ENCODE peak calls at places on chromosomes 12 and 14, in nine cellular contexts. One of them, this sample, is unnamed.

GRCh38 chr12:43004908-43005307 is 415.4 kb upstream of the PRICKLE1 start:
- DNase-seq in SHP77: no peak
- DNase-seq in CD4-positive, CD25-positive, alpha-beta regulatory T cell: no peak
- DNase-seq in putamen: no peak
- DNase-seq in GM23338: peak
- DNase-seq in NCI-H82: no peak
- DNase-seq in heart right ventricle: no peak
- DNase-seq in activated gamma-delta T cell treated with anti-CD3 and anti-CD28 coated beads, Interleukin-2, amount 50 U/mL, for 16 hours: no peak
- DNase-seq in dorsolateral prefrontal cortex: no peak
- DNase-seq in this sample: no peak

GRCh38 chr12:127054531-127054930 is 1212.4 kb upstream of the TMEM132C start:
- DNase-seq in SHP77: no peak
- DNase-seq in CD4-positive, CD25-positive, alpha-beta regulatory T cell: no peak
- DNase-seq in putamen: no peak
- DNase-seq in GM23338: no peak
- DNase-seq in NCI-H82: no peak
- DNase-seq in heart right ventricle: no peak
- DNase-seq in activated gamma-delta T cell treated with anti-CD3 and anti-CD28 coated beads, Interleukin-2, amount 50 U/mL, for 16 hours: no peak
- DNase-seq in dorsolateral prefrontal cortex: no peak
- DNase-seq in this sample: no peak

GRCh38 chr12:116892741-116893140 is 11.5 kb upstream of the HRK start:
- DNase-seq in SHP77: no peak
- DNase-seq in CD4-positive, CD25-positive, alpha-beta regulatory T cell: no peak
- DNase-seq in putamen: no peak
- DNase-seq in GM23338: no peak
- DNase-seq in NCI-H82: no peak
- DNase-seq in heart right ventricle: no peak
- DNase-seq in activated gamma-delta T cell treated with anti-CD3 and anti-CD28 coated beads, Interleukin-2, amount 50 U/mL, for 16 hours: no peak
- DNase-seq in dorsolateral prefrontal cortex: no peak
- DNase-seq in this sample: no peak

GRCh38 chr14:88695873-88696272 is 96.9 kb downstream of the EML5 start:
- DNase-seq in SHP77: no peak
- DNase-seq in CD4-positive, CD25-positive, alpha-beta regulatory T cell: no peak
- DNase-seq in putamen: no peak
- DNase-seq in GM23338: no peak
- DNase-seq in NCI-H82: no peak
- DNase-seq in heart right ventricle: no peak
- DNase-seq in activated gamma-delta T cell treated with anti-CD3 and anti-CD28 coated beads, Interleukin-2, amount 50 U/mL, for 16 hours: no peak
- DNase-seq in dorsolateral prefrontal cortex: no peak
- DNase-seq in this sample: no peak

GRCh38 chr12:65879878-65880277 is 55.6 kb downstream of the HMGA2 start:
- DNase-seq in SHP77: no peak
- DNase-seq in CD4-positive, CD25-positive, alpha-beta regulatory T cell: no peak
- DNase-seq in putamen: no peak
- DNase-seq in GM23338: no peak
- DNase-seq in NCI-H82: no peak
- DNase-seq in heart right ventricle: no peak
- DNase-seq in activated gamma-delta T cell treated with anti-CD3 and anti-CD28 coated beads, Interleukin-2, amount 50 U/mL, for 16 hours: no peak
- DNase-seq in dorsolateral prefrontal cortex: no peak
- DNase-seq in this sample: no peak

GRCh38 chr12:71392521-71393145 is 47.0 kb upstream of the LGR5 start:
- DNase-seq in SHP77: peak
- DNase-seq in CD4-positive, CD25-positive, alpha-beta regulatory T cell: peak
- DNase-seq in putamen: peak
- DNase-seq in GM23338: peak
- DNase-seq in NCI-H82: peak
- DNase-seq in heart right ventricle: peak
- DNase-seq in activated gamma-delta T cell treated with anti-CD3 and anti-CD28 coated beads, Interleukin-2, amount 50 U/mL, for 16 hours: no peak
- DNase-seq in dorsolateral prefrontal cortex: no peak
- DNase-seq in this sample: no peak

GRCh38 chr14:103801459-103801858 is 45.9 kb downstream of the PPP1R13B start:
- DNase-seq in SHP77: no peak
- DNase-seq in CD4-positive, CD25-positive, alpha-beta regulatory T cell: no peak
- DNase-seq in putamen: no peak
- DNase-seq in GM23338: peak
- DNase-seq in NCI-H82: no peak
- DNase-seq in heart right ventricle: no peak
- DNase-seq in activated gamma-delta T cell treated with anti-CD3 and anti-CD28 coated beads, Interleukin-2, amount 50 U/mL, for 16 hours: no peak
- DNase-seq in dorsolateral prefrontal cortex: no peak
- DNase-seq in this sample: no peak

GRCh38 chr12:115044073-115044472 is 360.1 kb upstream of the TBX3 start:
- DNase-seq in SHP77: no peak
- DNase-seq in CD4-positive, CD25-positive, alpha-beta regulatory T cell: no peak
- DNase-seq in putamen: no peak
- DNase-seq in GM23338: peak
- DNase-seq in NCI-H82: peak
- DNase-seq in heart right ventricle: no peak
- DNase-seq in activated gamma-delta T cell treated with anti-CD3 and anti-CD28 coated beads, Interleukin-2, amount 50 U/mL, for 16 hours: no peak
- DNase-seq in dorsolateral prefrontal cortex: no peak
- DNase-seq in this sample: no peak

GRCh38 chr12:47903151-47903611 is 1.6 kb downstream of the VDR start:
- DNase-seq in SHP77: no peak
- DNase-seq in CD4-positive, CD25-positive, alpha-beta regulatory T cell: no peak
- DNase-seq in putamen: no peak
- DNase-seq in GM23338: no peak
- DNase-seq in NCI-H82: no peak
- DNase-seq in heart right ventricle: no peak
- DNase-seq in activated gamma-delta T cell treated with anti-CD3 and anti-CD28 coated beads, Interleukin-2, amount 50 U/mL, for 16 hours: no peak
- DNase-seq in dorsolateral prefrontal cortex: no peak
- DNase-seq in this sample: peak

GRCh38 chr14:101369194-101369915 is 191.9 kb upstream of the DIO3 start:
- DNase-seq in SHP77: no peak
- DNase-seq in CD4-positive, CD25-positive, alpha-beta regulatory T cell: no peak
- DNase-seq in putamen: no peak
- DNase-seq in GM23338: no peak
- DNase-seq in NCI-H82: no peak
- DNase-seq in heart right ventricle: no peak
- DNase-seq in activated gamma-delta T cell treated with anti-CD3 and anti-CD28 coated beads, Interleukin-2, amount 50 U/mL, for 16 hours: no peak
- DNase-seq in dorsolateral prefrontal cortex: no peak
- DNase-seq in this sample: no peak

GRCh38 chr12:116906285-116906684 is 4.5 kb upstream of the FBXW8 start:
- DNase-seq in SHP77: no peak
- DNase-seq in CD4-positive, CD25-positive, alpha-beta regulatory T cell: no peak
- DNase-seq in putamen: no peak
- DNase-seq in GM23338: no peak
- DNase-seq in NCI-H82: no peak
- DNase-seq in heart right ventricle: no peak
- DNase-seq in activated gamma-delta T cell treated with anti-CD3 and anti-CD28 coated beads, Interleukin-2, amount 50 U/mL, for 16 hours: no peak
- DNase-seq in dorsolateral prefrontal cortex: no peak
- DNase-seq in this sample: no peak

GRCh38 chr12:27500546-27500945 is 23.5 kb upstream of the PPFIBP1 start:
- DNase-seq in SHP77: no peak
- DNase-seq in CD4-positive, CD25-positive, alpha-beta regulatory T cell: no peak
- DNase-seq in putamen: no peak
- DNase-seq in GM23338: no peak
- DNase-seq in NCI-H82: no peak
- DNase-seq in heart right ventricle: no peak
- DNase-seq in activated gamma-delta T cell treated with anti-CD3 and anti-CD28 coated beads, Interleukin-2, amount 50 U/mL, for 16 hours: no peak
- DNase-seq in dorsolateral prefrontal cortex: no peak
- DNase-seq in this sample: no peak

GRCh38 chr14:102182190-102182589 is 42.5 kb downstream of the WDR20 start:
- DNase-seq in SHP77: no peak
- DNase-seq in CD4-positive, CD25-positive, alpha-beta regulatory T cell: no peak
- DNase-seq in putamen: no peak
- DNase-seq in GM23338: no peak
- DNase-seq in NCI-H82: no peak
- DNase-seq in heart right ventricle: no peak
- DNase-seq in activated gamma-delta T cell treated with anti-CD3 and anti-CD28 coated beads, Interleukin-2, amount 50 U/mL, for 16 hours: no peak
- DNase-seq in dorsolateral prefrontal cortex: no peak
- DNase-seq in this sample: no peak

GRCh38 chr12:2298556-2299195 is 245.9 kb downstream of the CACNA1C start:
- DNase-seq in SHP77: no peak
- DNase-seq in CD4-positive, CD25-positive, alpha-beta regulatory T cell: no peak
- DNase-seq in putamen: no peak
- DNase-seq in GM23338: no peak
- DNase-seq in NCI-H82: no peak
- DNase-seq in heart right ventricle: no peak
- DNase-seq in activated gamma-delta T cell treated with anti-CD3 and anti-CD28 coated beads, Interleukin-2, amount 50 U/mL, for 16 hours: no peak
- DNase-seq in dorsolateral prefrontal cortex: no peak
- DNase-seq in this sample: no peak

GRCh38 chr14:79442776-79443175 is 768.5 kb downstream of the DIO2 start:
- DNase-seq in SHP77: no peak
- DNase-seq in CD4-positive, CD25-positive, alpha-beta regulatory T cell: no peak
- DNase-seq in putamen: no peak
- DNase-seq in GM23338: no peak
- DNase-seq in NCI-H82: no peak
- DNase-seq in heart right ventricle: no peak
- DNase-seq in activated gamma-delta T cell treated with anti-CD3 and anti-CD28 coated beads, Interleukin-2, amount 50 U/mL, for 16 hours: no peak
- DNase-seq in dorsolateral prefrontal cortex: no peak
- DNase-seq in this sample: no peak

GRCh38 chr12:63351370-63351769 is 200.4 kb upstream of the AVPR1A start:
- DNase-seq in SHP77: no peak
- DNase-seq in CD4-positive, CD25-positive, alpha-beta regulatory T cell: no peak
- DNase-seq in putamen: no peak
- DNase-seq in GM23338: no peak
- DNase-seq in NCI-H82: no peak
- DNase-seq in heart right ventricle: no peak
- DNase-seq in activated gamma-delta T cell treated with anti-CD3 and anti-CD28 coated beads, Interleukin-2, amount 50 U/mL, for 16 hours: no peak
- DNase-seq in dorsolateral prefrontal cortex: no peak
- DNase-seq in this sample: no peak

GRCh38 chr12:70367268-70368141 is 1.4 kb downstream of the KCNMB4 start:
- DNase-seq in SHP77: no peak
- DNase-seq in CD4-positive, CD25-positive, alpha-beta regulatory T cell: no peak
- DNase-seq in putamen: peak
- DNase-seq in GM23338: peak
- DNase-seq in NCI-H82: no peak
- DNase-seq in heart right ventricle: no peak
- DNase-seq in activated gamma-delta T cell treated with anti-CD3 and anti-CD28 coated beads, Interleukin-2, amount 50 U/mL, for 16 hours: no peak
- DNase-seq in dorsolateral prefrontal cortex: no peak
- DNase-seq in this sample: no peak

GRCh38 chr14:44396226-44396625 is 110.9 kb downstream of the FSCB start:
- DNase-seq in SHP77: no peak
- DNase-seq in CD4-positive, CD25-positive, alpha-beta regulatory T cell: no peak
- DNase-seq in putamen: no peak
- DNase-seq in GM23338: no peak
- DNase-seq in NCI-H82: no peak
- DNase-seq in heart right ventricle: no peak
- DNase-seq in activated gamma-delta T cell treated with anti-CD3 and anti-CD28 coated beads, Interleukin-2, amount 50 U/mL, for 16 hours: no peak
- DNase-seq in dorsolateral prefrontal cortex: no peak
- DNase-seq in this sample: no peak

GRCh38 chr12:71041481-71041880 is 116.3 kb downstream of the TSPAN8 start:
- DNase-seq in SHP77: no peak
- DNase-seq in CD4-positive, CD25-positive, alpha-beta regulatory T cell: no peak
- DNase-seq in putamen: no peak
- DNase-seq in GM23338: no peak
- DNase-seq in NCI-H82: no peak
- DNase-seq in heart right ventricle: no peak
- DNase-seq in activated gamma-delta T cell treated with anti-CD3 and anti-CD28 coated beads, Interleukin-2, amount 50 U/mL, for 16 hours: no peak
- DNase-seq in dorsolateral prefrontal cortex: no peak
- DNase-seq in this sample: no peak

GRCh38 chr14:95232894-95233584 is 75.7 kb upstream of the DICER1 start:
- DNase-seq in SHP77: no peak
- DNase-seq in CD4-positive, CD25-positive, alpha-beta regulatory T cell: no peak
- DNase-seq in putamen: no peak
- DNase-seq in GM23338: no peak
- DNase-seq in NCI-H82: no peak
- DNase-seq in heart right ventricle: no peak
- DNase-seq in activated gamma-delta T cell treated with anti-CD3 and anti-CD28 coated beads, Interleukin-2, amount 50 U/mL, for 16 hours: no peak
- DNase-seq in dorsolateral prefrontal cortex: no peak
- DNase-seq in this sample: no peak

GRCh38 chr12:74722709-74723108 is 185.1 kb downstream of the ATXN7L3B start:
- DNase-seq in SHP77: no peak
- DNase-seq in CD4-positive, CD25-positive, alpha-beta regulatory T cell: no peak
- DNase-seq in putamen: no peak
- DNase-seq in GM23338: peak
- DNase-seq in NCI-H82: no peak
- DNase-seq in heart right ventricle: no peak
- DNase-seq in activated gamma-delta T cell treated with anti-CD3 and anti-CD28 coated beads, Interleukin-2, amount 50 U/mL, for 16 hours: no peak
- DNase-seq in dorsolateral prefrontal cortex: no peak
- DNase-seq in this sample: no peak

GRCh38 chr12:64311877-64312276 is 78.7 kb downstream of the C12orf56 start:
- DNase-seq in SHP77: no peak
- DNase-seq in CD4-positive, CD25-positive, alpha-beta regulatory T cell: no peak
- DNase-seq in putamen: no peak
- DNase-seq in GM23338: no peak
- DNase-seq in NCI-H82: no peak
- DNase-seq in heart right ventricle: no peak
- DNase-seq in activated gamma-delta T cell treated with anti-CD3 and anti-CD28 coated beads, Interleukin-2, amount 50 U/mL, for 16 hours: no peak
- DNase-seq in dorsolateral prefrontal cortex: no peak
- DNase-seq in this sample: no peak

GRCh38 chr12:111777345-111778045 is 10.8 kb downstream of the ALDH2 start:
- DNase-seq in SHP77: no peak
- DNase-seq in CD4-positive, CD25-positive, alpha-beta regulatory T cell: no peak
- DNase-seq in putamen: no peak
- DNase-seq in GM23338: no peak
- DNase-seq in NCI-H82: no peak
- DNase-seq in heart right ventricle: peak
- DNase-seq in activated gamma-delta T cell treated with anti-CD3 and anti-CD28 coated beads, Interleukin-2, amount 50 U/mL, for 16 hours: no peak
- DNase-seq in dorsolateral prefrontal cortex: no peak
- DNase-seq in this sample: no peak

GRCh38 chr12:10641735-10642500 is 28.5 kb upstream of the MAGOHB start:
- DNase-seq in SHP77: no peak
- DNase-seq in CD4-positive, CD25-positive, alpha-beta regulatory T cell: no peak
- DNase-seq in putamen: no peak
- DNase-seq in GM23338: no peak
- DNase-seq in NCI-H82: no peak
- DNase-seq in heart right ventricle: no peak
- DNase-seq in activated gamma-delta T cell treated with anti-CD3 and anti-CD28 coated beads, Interleukin-2, amount 50 U/mL, for 16 hours: no peak
- DNase-seq in dorsolateral prefrontal cortex: no peak
- DNase-seq in this sample: no peak

GRCh38 chr14:77186911-77187648 is 5.5 kb downstream of the TMEM63C start:
- DNase-seq in SHP77: peak
- DNase-seq in CD4-positive, CD25-positive, alpha-beta regulatory T cell: no peak
- DNase-seq in putamen: no peak
- DNase-seq in GM23338: peak
- DNase-seq in NCI-H82: peak
- DNase-seq in heart right ventricle: no peak
- DNase-seq in activated gamma-delta T cell treated with anti-CD3 and anti-CD28 coated beads, Interleukin-2, amount 50 U/mL, for 16 hours: no peak
- DNase-seq in dorsolateral prefrontal cortex: no peak
- DNase-seq in this sample: no peak

GRCh38 chr14:29518335-29518734 is 409.3 kb downstream of the PRKD1 start:
- DNase-seq in SHP77: no peak
- DNase-seq in CD4-positive, CD25-positive, alpha-beta regulatory T cell: no peak
- DNase-seq in putamen: peak
- DNase-seq in GM23338: no peak
- DNase-seq in NCI-H82: no peak
- DNase-seq in heart right ventricle: no peak
- DNase-seq in activated gamma-delta T cell treated with anti-CD3 and anti-CD28 coated beads, Interleukin-2, amount 50 U/mL, for 16 hours: no peak
- DNase-seq in dorsolateral prefrontal cortex: no peak
- DNase-seq in this sample: no peak

GRCh38 chr12:6653342-6653741 is 6.1 kb upstream of the ACRBP start:
- DNase-seq in SHP77: no peak
- DNase-seq in CD4-positive, CD25-positive, alpha-beta regulatory T cell: no peak
- DNase-seq in putamen: no peak
- DNase-seq in GM23338: no peak
- DNase-seq in NCI-H82: no peak
- DNase-seq in heart right ventricle: no peak
- DNase-seq in activated gamma-delta T cell treated with anti-CD3 and anti-CD28 coated beads, Interleukin-2, amount 50 U/mL, for 16 hours: no peak
- DNase-seq in dorsolateral prefrontal cortex: no peak
- DNase-seq in this sample: no peak

This sample was measured in activated CD4-positive, alpha-beta T cell treated with anti-CD3 and anti-CD28 coated beads, Interleukin-2, amount 50 U/mL, for 48 hours.